ENCODE peak calls at places on chromosomes 13 and 19, in six cellular contexts. One of them, this sample, is unnamed.

GRCh38 chr19:1068111-1069001 is 1.4 kb downstream of the ARHGAP45 start:
- DNase-seq in sigmoid colon: no peak
- DNase-seq in body of pancreas: no peak
- DNase-seq in adrenal gland: peak
- DNase-seq in stomach: no peak
- DNase-seq in heart left ventricle: peak
- DNase-seq in this sample: peak

GRCh38 chr19:15696654-15697194 is 23.8 kb downstream of the CYP4F12 start:
- DNase-seq in heart left ventricle: no peak
- DNase-seq in stomach: no peak
- DNase-seq in sigmoid colon: no peak
- DNase-seq in body of pancreas: no peak
- DNase-seq in adrenal gland: no peak
- DNase-seq in this sample: no peak

GRCh38 chr13:75787249-75787940 is 151.3 kb downstream of the LMO7 start:
- DNase-seq in adrenal gland: no peak
- DNase-seq in stomach: no peak
- DNase-seq in heart left ventricle: no peak
- DNase-seq in sigmoid colon: no peak
- DNase-seq in body of pancreas: no peak
- DNase-seq in this sample: no peak

GRCh38 chr19:36514012-36514612 is 14.0 kb downstream of the ZNF260 start:
- DNase-seq in body of pancreas: no peak
- DNase-seq in adrenal gland: no peak
- DNase-seq in stomach: no peak
- DNase-seq in sigmoid colon: no peak
- DNase-seq in heart left ventricle: no peak
- DNase-seq in this sample: no peak

GRCh38 chr19:48872182-48872883 is at the start of gene PPP1R15A:
- DNase-seq in sigmoid colon: peak
- DNase-seq in adrenal gland: peak
- DNase-seq in heart left ventricle: peak
- DNase-seq in stomach: peak
- DNase-seq in body of pancreas: peak
- DNase-seq in this sample: peak

GRCh38 chr19:6711605-6712004 is 8.8 kb downstream of the C3 start:
- DNase-seq in body of pancreas: no peak
- DNase-seq in sigmoid colon: no peak
- DNase-seq in stomach: no peak
- DNase-seq in heart left ventricle: no peak
- DNase-seq in adrenal gland: no peak
- DNase-seq in this sample: no peak

GRCh38 chr19:18013621-18014111 is 5.7 kb downstream of the ARRDC2 start:
- DNase-seq in stomach: no peak
- DNase-seq in sigmoid colon: no peak
- DNase-seq in heart left ventricle: no peak
- DNase-seq in body of pancreas: no peak
- DNase-seq in adrenal gland: peak
- DNase-seq in this sample: no peak

GRCh38 chr19:32197896-32198882 is 147.2 kb upstream of the ZNF507 start:
- DNase-seq in adrenal gland: no peak
- DNase-seq in sigmoid colon: no peak
- DNase-seq in heart left ventricle: no peak
- DNase-seq in body of pancreas: no peak
- DNase-seq in stomach: no peak
- DNase-seq in this sample: no peak

GRCh38 chr13:50531917-50532899 is 311.3 kb downstream of the DLEU7 start:
- DNase-seq in sigmoid colon: no peak
- DNase-seq in body of pancreas: no peak
- DNase-seq in stomach: no peak
- DNase-seq in adrenal gland: peak
- DNase-seq in heart left ventricle: no peak
- DNase-seq in this sample: no peak

GRCh38 chr13:43908156-43909126 is 28.7 kb downstream of the LACC1 start:
- DNase-seq in stomach: no peak
- DNase-seq in adrenal gland: peak
- DNase-seq in sigmoid colon: no peak
- DNase-seq in heart left ventricle: no peak
- DNase-seq in body of pancreas: no peak
- DNase-seq in this sample: peak

GRCh38 chr19:49409441-49410029 is 13.7 kb downstream of the PTH2 start:
- DNase-seq in stomach: no peak
- DNase-seq in body of pancreas: no peak
- DNase-seq in heart left ventricle: no peak
- DNase-seq in adrenal gland: no peak
- DNase-seq in sigmoid colon: no peak
- DNase-seq in this sample: no peak

GRCh38 chr13:48234652-48235099 is 1.7 kb downstream of the ITM2B start:
- DNase-seq in sigmoid colon: no peak
- DNase-seq in heart left ventricle: no peak
- DNase-seq in stomach: no peak
- DNase-seq in adrenal gland: no peak
- DNase-seq in body of pancreas: no peak
- DNase-seq in this sample: no peak

GRCh38 chr13:70203661-70204229 is 95.5 kb upstream of the KLHL1 start:
- DNase-seq in stomach: no peak
- DNase-seq in body of pancreas: no peak
- DNase-seq in heart left ventricle: no peak
- DNase-seq in sigmoid colon: no peak
- DNase-seq in adrenal gland: no peak
- DNase-seq in this sample: no peak

GRCh38 chr13:68190826-68191225 is 960.7 kb upstream of the PCDH9 start:
- DNase-seq in stomach: no peak
- DNase-seq in body of pancreas: no peak
- DNase-seq in sigmoid colon: no peak
- DNase-seq in heart left ventricle: no peak
- DNase-seq in adrenal gland: no peak
- DNase-seq in this sample: no peak

GRCh38 chr13:111280226-111280625 is 40.2 kb upstream of the TEX29 start:
- DNase-seq in body of pancreas: no peak
- DNase-seq in stomach: no peak
- DNase-seq in heart left ventricle: no peak
- DNase-seq in adrenal gland: no peak
- DNase-seq in sigmoid colon: no peak
- DNase-seq in this sample: no peak

GRCh38 chr13:46607768-46608553 is 55.0 kb downstream of the LRCH1 start:
- DNase-seq in adrenal gland: no peak
- DNase-seq in heart left ventricle: no peak
- DNase-seq in stomach: no peak
- DNase-seq in body of pancreas: no peak
- DNase-seq in sigmoid colon: no peak
- DNase-seq in this sample: no peak

GRCh38 chr13:72168126-72168525 is 301.1 kb upstream of the DACH1 start:
- DNase-seq in adrenal gland: no peak
- DNase-seq in heart left ventricle: no peak
- DNase-seq in stomach: no peak
- DNase-seq in sigmoid colon: no peak
- DNase-seq in body of pancreas: no peak
- DNase-seq in this sample: no peak

GRCh38 chr13:28568286-28568685 is 73.4 kb upstream of the FLT1 start:
- DNase-seq in heart left ventricle: peak
- DNase-seq in body of pancreas: peak
- DNase-seq in stomach: peak
- DNase-seq in sigmoid colon: peak
- DNase-seq in adrenal gland: peak
- DNase-seq in this sample: peak

GRCh38 chr19:46341937-46342336 is 5.0 kb upstream of the PPP5C start:
- DNase-seq in heart left ventricle: no peak
- DNase-seq in adrenal gland: no peak
- DNase-seq in body of pancreas: no peak
- DNase-seq in sigmoid colon: no peak
- DNase-seq in stomach: no peak
- DNase-seq in this sample: no peak

GRCh38 chr13:61954092-61954491 is 538.4 kb upstream of the PCDH20 start:
- DNase-seq in stomach: no peak
- DNase-seq in heart left ventricle: no peak
- DNase-seq in sigmoid colon: no peak
- DNase-seq in adrenal gland: no peak
- DNase-seq in body of pancreas: no peak
- DNase-seq in this sample: no peak

GRCh38 chr19:49119411-49120324 is at the start of gene PPFIA3:
- DNase-seq in body of pancreas: peak
- DNase-seq in adrenal gland: peak
- DNase-seq in stomach: peak
- DNase-seq in sigmoid colon: peak
- DNase-seq in heart left ventricle: peak
- DNase-seq in this sample: peak

GRCh38 chr19:32744555-32745325 is 25.2 kb downstream of the TDRD12 start:
- DNase-seq in adrenal gland: no peak
- DNase-seq in heart left ventricle: no peak
- DNase-seq in body of pancreas: no peak
- DNase-seq in sigmoid colon: no peak
- DNase-seq in stomach: no peak
- DNase-seq in this sample: no peak

DNA sequence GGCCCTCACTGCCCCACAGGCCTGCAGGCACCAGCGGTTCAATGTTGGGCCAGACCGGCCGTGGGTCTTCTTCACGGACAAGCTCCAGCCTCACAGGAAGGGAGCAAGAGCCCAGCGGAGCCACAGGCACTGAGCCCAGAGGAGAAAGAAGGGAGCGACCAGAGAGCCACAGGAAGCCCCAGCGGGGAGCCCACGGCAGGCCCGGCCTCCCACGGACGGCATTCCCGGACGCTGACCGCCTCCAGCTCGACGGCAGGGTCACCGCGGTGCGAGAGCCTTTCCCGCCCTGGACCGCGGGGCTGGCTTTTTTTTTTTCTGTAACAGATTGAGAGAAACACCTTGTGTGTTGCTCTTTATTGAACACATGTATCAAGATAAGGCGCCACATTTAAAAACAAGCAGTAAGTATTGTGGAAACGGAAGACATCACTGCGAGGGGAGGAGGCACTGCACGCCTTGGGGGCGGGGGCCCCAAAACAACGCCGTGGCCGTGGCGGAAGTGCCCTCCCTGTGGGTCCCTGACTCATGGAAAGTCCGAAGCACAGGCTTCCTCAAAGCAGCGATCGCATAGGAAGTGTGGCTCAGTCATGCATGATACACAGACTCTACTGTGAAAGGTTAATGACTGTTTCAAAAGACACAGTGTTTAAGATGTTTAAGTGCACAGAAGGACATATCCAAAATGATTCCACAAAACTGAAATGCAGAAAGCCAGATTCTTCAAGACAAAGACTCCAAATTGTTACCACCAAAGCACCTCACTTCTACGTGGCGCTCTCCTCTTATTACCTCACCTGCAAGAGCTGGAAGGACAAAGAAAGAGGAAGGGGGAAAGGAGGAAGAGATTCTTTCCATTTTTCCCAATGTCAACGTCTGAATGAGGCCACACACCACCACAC is 3.5 kb downstream of the RASA3 start:
- DNase-seq in heart left ventricle: peak
- DNase-seq in stomach: peak
- DNase-seq in sigmoid colon: peak
- DNase-seq in body of pancreas: peak
- DNase-seq in adrenal gland: peak
- DNase-seq in this sample: peak
- TF ChIP-seq POLR2A in heart left ventricle: no peak
- TF ChIP-seq POLR2A in stomach: no peak
- TF ChIP-seq POLR2A in sigmoid colon: no peak
- TF ChIP-seq POLR2A in body of pancreas: no peak
- TF ChIP-seq POLR2A in adrenal gland: no peak
- TF ChIP-seq POLR2A in this sample: peak

GRCh38 chr13:40026741-40027140 is 371.3 kb downstream of the COG6 start:
- DNase-seq in adrenal gland: no peak
- DNase-seq in stomach: no peak
- DNase-seq in body of pancreas: no peak
- DNase-seq in sigmoid colon: no peak
- DNase-seq in heart left ventricle: no peak
- DNase-seq in this sample: no peak
- H3K4me3 ChIP-seq in adrenal gland: no peak
- H3K4me3 ChIP-seq in stomach: no peak
- H3K4me3 ChIP-seq in body of pancreas: no peak
- H3K4me3 ChIP-seq in sigmoid colon: no peak
- H3K4me3 ChIP-seq in heart left ventricle: no peak
- H3K4me3 ChIP-seq in this sample: no peak

DNA sequence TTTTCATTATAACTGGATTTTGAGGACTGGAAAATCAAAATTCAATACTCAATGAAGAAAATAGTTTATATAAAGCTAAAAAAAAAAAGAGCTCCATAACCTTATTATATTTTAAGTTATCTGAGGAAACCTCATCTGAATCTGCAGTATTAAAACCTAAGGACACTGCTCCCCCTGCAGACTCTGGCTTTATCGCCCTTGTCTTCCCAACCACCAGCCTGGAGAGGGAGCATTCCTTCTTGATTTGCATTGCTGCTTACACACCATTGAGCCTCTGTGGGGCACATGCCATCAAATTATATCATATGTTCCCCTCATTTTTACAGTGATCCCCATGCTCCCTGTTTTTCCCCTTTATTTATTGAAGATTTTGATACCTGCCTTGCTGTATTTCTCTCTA is 871.4 kb upstream of the GPC6 start:
- DNase-seq in sigmoid colon: no peak
- DNase-seq in adrenal gland: no peak
- DNase-seq in heart left ventricle: no peak
- DNase-seq in stomach: no peak
- DNase-seq in body of pancreas: peak
- DNase-seq in this sample: no peak
- TF ChIP-seq CTCF in sigmoid colon: peak
- TF ChIP-seq CTCF in adrenal gland: no peak
- TF ChIP-seq CTCF in heart left ventricle: no peak
- TF ChIP-seq CTCF in stomach: no peak
- TF ChIP-seq CTCF in body of pancreas: peak
- TF ChIP-seq CTCF in this sample: no peak

GRCh38 chr19:11105014-11105636 is 15.9 kb downstream of the LDLR start:
- DNase-seq in adrenal gland: no peak
- DNase-seq in stomach: no peak
- DNase-seq in heart left ventricle: no peak
- DNase-seq in body of pancreas: no peak
- DNase-seq in sigmoid colon: no peak
- DNase-seq in this sample: no peak

GRCh38 chr19:11100064-11100463 is 10.8 kb downstream of the LDLR start:
- DNase-seq in body of pancreas: no peak
- DNase-seq in heart left ventricle: no peak
- DNase-seq in adrenal gland: no peak
- DNase-seq in stomach: no peak
- DNase-seq in sigmoid colon: no peak
- DNase-seq in this sample: no peak

GRCh38 chr19:11106477-11106876 is 17.2 kb downstream of the LDLR start:
- DNase-seq in body of pancreas: no peak
- DNase-seq in adrenal gland: no peak
- DNase-seq in sigmoid colon: peak
- DNase-seq in stomach: no peak
- DNase-seq in heart left ventricle: peak
- DNase-seq in this sample: no peak

GRCh38 chr19:11101057-11101456 is 11.8 kb downstream of the LDLR start:
- DNase-seq in heart left ventricle: no peak
- DNase-seq in adrenal gland: no peak
- DNase-seq in stomach: no peak
- DNase-seq in body of pancreas: no peak
- DNase-seq in sigmoid colon: no peak
- DNase-seq in this sample: no peak

DNA sequence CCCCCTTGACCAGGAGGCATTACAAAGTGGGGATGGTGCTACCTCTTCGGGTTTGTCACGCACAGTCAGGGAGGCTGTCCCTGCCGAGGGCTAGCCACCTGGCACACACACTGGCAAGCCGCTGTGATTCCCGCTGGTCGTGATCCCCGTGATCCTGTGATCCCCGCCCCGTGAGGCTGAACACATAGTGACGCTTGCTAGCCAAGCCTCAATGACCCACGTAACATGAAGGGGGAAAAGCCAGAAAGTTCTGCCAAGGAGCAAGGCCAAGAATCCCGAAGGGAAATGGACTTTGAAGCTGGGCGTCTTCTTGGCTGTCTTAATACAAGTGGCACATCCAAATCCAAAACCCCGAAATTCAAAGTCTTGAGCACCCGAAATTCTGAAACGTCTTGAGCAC is 13.7 kb downstream of the LDLR start:
- DNase-seq in heart left ventricle: no peak
- DNase-seq in stomach: peak
- DNase-seq in adrenal gland: peak
- DNase-seq in sigmoid colon: no peak
- DNase-seq in body of pancreas: no peak
- DNase-seq in this sample: no peak
- TF ChIP-seq POLR2A in heart left ventricle: no peak
- TF ChIP-seq POLR2A in stomach: no peak
- TF ChIP-seq POLR2A in adrenal gland: no peak
- TF ChIP-seq POLR2A in sigmoid colon: no peak
- TF ChIP-seq POLR2A in body of pancreas: no peak
- TF ChIP-seq POLR2A in this sample: no peak